ENCODE peak calls at places on chromosomes 3 and 15, in eight cellular contexts. I is PC-9, T is astrocyte of the spinal cord, L is choroid plexus epithelial cell, P is stomach, J is uterus, S is right cardiac atrium, E is prostate gland. H is an unnamed sample.

GRCh38 chr3:184260571-184261269 is 633 bp downstream of the CAMK2N2 start:
- DNase-seq in T (no peak), L (no peak), J (no peak), I (peak; percentile 9), P (no peak), E (no peak), S (no peak), H (peak; percentile 23)

GRCh38 chr15:71448688-71449114 is 333.4 kb downstream of the THSD4 start:
- DNase-seq in L (peak; percentile 84), I (peak; percentile 47), E (peak; percentile 79), J (peak; percentile 48), T (peak; percentile 74), S (no peak), P (peak; percentile 60), H (peak; percentile 45)

GRCh38 chr15:57784081-57784488 is 77.6 kb downstream of the POLR2M start:
- DNase-seq in I (no peak), E (no peak), S (peak; percentile 59), J (no peak), T (peak; percentile 34), P (no peak), L (peak; percentile 3), H (no peak)

GRCh38 chr3:8201011-8201410 is 300.6 kb upstream of the LMCD1 start:
- DNase-seq in L (no peak), I (no peak), J (no peak), T (no peak), E (no peak), P (no peak), S (no peak), H (no peak)

GRCh38 chr3:100114413-100115030 is at the start of gene FILIP1L:
- DNase-seq in T (no peak), P (no peak), E (no peak), L (no peak), J (no peak), I (peak; percentile 72), S (peak; percentile 78), H (no peak)

GRCh38 chr15:64099379-64099778 is 3.6 kb downstream of the SNX1 start:
- DNase-seq in E (no peak), J (no peak), L (no peak), P (no peak), I (no peak), T (no peak), S (no peak), H (no peak)

GRCh38 chr3:69542265-69543079 is 156.6 kb upstream of the FRMD4B start:
- DNase-seq in L (no peak), T (no peak), J (no peak), S (peak; percentile 80), I (no peak), E (no peak), P (no peak), H (no peak)

GRCh38 chr3:14549256-14549931 is 9.3 kb upstream of the GRIP2 start:
- DNase-seq in I (no peak), E (no peak), P (no peak), J (no peak), T (no peak), L (peak; percentile 32), S (peak; percentile 23), H (peak; percentile 42)

GRCh38 chr3:56839784-56840724 is 38.3 kb upstream of the ARHGEF3 start:
- DNase-seq in E (no peak), T (peak; percentile 33), P (no peak), J (no peak), L (peak; percentile 27), I (peak; percentile 42), S (no peak), H (no peak)

DNA sequence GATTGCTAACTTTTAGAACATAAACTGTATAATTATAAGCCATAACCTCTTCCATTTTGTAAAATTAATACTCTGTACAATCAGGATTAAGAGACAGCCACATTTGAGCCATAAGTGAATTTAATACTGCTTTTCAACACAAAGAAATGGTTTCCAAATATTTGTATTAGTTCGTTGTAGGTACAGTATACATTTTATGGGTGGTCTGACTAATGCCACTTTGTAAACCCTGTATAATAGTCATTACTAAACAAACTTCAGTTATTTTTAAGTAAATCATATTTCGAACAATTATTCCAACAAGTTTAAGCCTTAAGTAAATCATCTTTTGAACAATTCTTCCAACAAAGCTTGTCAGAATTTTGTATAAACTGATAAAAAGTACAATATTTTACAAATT is 11.0 kb downstream of the ALCAM start:
- DNase-seq in P (no peak), E (no peak), I (no peak), L (no peak), T (no peak), J (no peak), S (no peak), H (no peak)
- H3K4me3 ChIP-seq in P (no peak overlapping the region), E (no peak overlapping the region), I (no peak overlapping the region), L (no peak overlapping the region), T (no peak overlapping the region), J (no peak overlapping the region), S (no peak overlapping the region), H (no peak overlapping the region)

GRCh38 chr3:10286596-10287295 is 6.0 kb downstream of the GHRL start:
- DNase-seq in S (no peak), P (no peak), I (no peak), E (peak; percentile 42), J (no peak), T (peak; percentile 83), L (peak; percentile 72), H (no peak)

GRCh38 chr3:10287936-10288574 is 4.7 kb downstream of the GHRL start:
- DNase-seq in E (no peak), T (no peak), J (no peak), L (no peak), P (no peak), S (no peak), I (no peak), H (no peak)

GRCh38 chr3:10284496-10284895 is 8.3 kb downstream of the GHRL start:
- DNase-seq in E (no peak), J (no peak), L (no peak), T (no peak), I (no peak), S (no peak), P (no peak), H (no peak)

GRCh38 chr3:10285307-10285706 is 7.4 kb downstream of the GHRL start:
- DNase-seq in L (no peak), J (no peak), P (no peak), E (no peak), I (no peak), T (no peak), S (no peak), H (no peak)

DNA sequence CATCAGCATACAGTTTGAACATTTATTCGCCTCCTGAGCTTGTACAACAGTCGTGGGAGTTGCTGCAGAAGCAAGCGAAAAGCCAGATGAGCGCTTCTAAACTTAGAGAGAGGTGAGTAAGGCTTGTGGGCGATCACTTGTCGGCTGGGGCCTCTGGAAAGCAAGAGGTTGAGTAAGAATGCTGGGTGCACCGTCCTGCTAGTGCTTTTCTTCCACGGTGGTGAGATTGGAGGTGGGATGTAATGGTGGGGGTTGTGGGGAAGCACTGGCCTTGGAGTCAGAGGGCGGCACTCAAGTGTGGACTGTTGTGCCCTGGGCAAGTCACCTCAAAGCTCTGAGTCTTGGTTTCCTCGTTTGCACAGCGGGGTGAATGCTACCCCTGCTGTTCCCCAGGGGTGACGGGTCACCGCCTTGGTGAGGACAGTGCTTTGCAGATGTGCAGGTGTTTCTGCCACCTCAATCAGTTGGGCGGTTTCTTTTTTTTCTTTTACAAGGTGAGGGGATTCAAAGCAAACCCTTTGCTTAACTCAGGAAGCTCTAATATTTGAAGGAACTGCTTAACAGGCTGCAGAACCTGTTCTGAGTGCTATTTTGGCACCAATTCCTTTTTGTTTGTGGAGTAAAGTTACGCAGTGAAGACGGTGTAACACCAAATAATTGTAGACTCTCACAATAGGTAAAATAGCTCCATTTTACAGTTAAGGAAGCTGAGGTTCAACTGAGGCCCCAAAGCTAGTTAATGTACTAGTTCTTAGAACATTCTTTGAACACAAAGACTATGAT is 6.8 kb downstream of the GHRL start:
- DNase-seq in L (no peak), J (no peak), S (no peak), I (no peak), T (no peak), E (no peak), P (no peak), H (peak; percentile 70)
- H3K4me3 ChIP-seq in L (no peak overlapping the region), J (no peak overlapping the region), S (no peak overlapping the region), I (no peak overlapping the region), T (no peak overlapping the region), E (no peak overlapping the region), P (no peak overlapping the region), H (no peak overlapping the region)

GRCh38 chr15:78157203-78157602 is 8.0 kb downstream of the IDH3A start:
- DNase-seq in L (no peak), J (no peak), S (no peak), E (no peak), T (no peak), P (no peak), I (no peak), H (no peak)
- H3K4me3 ChIP-seq in L (no peak overlapping the region), J (no peak overlapping the region), S (no peak overlapping the region), E (no peak overlapping the region), T (no peak overlapping the region), P (no peak overlapping the region), I (no peak overlapping the region), H (no peak overlapping the region)

DNA sequence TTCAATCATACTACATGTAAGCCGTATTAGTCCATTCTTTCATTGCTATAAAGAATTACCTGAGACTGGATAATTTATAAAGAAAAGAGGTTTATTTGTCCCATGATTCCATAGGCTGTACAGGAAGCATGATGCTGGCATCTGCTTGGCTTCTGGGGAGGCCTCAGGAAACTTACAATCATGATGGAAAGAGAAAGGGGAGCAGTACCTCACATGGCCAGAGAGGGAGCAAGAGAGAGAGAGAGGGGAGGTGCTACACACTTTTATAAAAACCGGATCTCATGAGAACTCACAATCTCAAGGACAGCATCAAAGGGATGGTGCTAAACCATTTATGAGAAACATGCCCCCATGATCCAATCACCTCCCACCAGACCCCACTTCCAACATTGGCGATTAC is 14.3 kb upstream of the CLASP2 start:
- DNase-seq in L (no peak), E (no peak), T (no peak), I (no peak), P (no peak), J (no peak), S (no peak), H (peak; percentile 25)
- H3K4me3 ChIP-seq in L (no peak overlapping the region), E (no peak overlapping the region), T (no peak overlapping the region), I (no peak overlapping the region), P (no peak overlapping the region), J (no peak overlapping the region), S (no peak overlapping the region), H (no peak overlapping the region)

DNA sequence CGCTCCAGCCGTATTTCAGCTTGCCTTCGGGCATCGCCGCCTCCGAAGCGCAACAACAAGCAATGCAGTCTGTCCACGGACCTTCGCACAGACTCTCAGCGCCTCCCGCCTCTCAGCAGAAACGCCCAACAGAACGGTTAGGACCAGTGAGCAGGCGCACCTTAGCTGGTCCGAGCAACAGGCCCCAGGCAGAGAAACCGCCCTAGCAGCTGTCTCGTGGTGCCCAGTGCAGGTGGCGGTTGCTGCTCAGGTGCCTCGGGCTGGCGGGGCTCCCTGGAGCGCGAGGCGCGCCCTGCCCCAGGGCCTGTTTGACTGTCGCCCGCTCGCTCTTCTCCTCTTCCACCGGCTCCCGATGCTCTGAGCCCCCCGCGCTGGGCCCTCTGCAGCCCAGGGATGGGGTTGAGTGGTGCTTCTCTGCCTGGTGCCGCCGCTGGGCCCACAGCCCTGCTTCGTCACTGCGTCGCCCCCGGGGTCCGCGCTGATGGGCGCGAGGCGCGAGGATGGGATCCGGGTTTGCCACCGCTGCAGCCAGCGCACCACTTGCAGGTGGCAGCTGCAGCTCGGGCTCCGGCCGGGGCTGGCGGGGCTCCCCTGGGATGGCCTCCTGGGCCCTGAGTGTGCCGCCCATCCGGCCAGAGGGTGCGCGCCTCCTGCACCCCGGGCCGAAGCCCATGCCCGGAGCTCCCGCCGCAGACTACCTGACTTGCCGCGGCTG is 268.4 kb upstream of the FRG2C start:
- DNase-seq in E (no peak), S (no peak), I (no peak), P (no peak), J (no peak), T (no peak), L (no peak), H (no peak)
- H3K4me3 ChIP-seq in E (no peak overlapping the region), S (no peak overlapping the region), I (no peak overlapping the region), P (peak overlapping the region; percentile 35), J (peak overlapping the region; percentile 14), T (no peak overlapping the region), L (no peak overlapping the region), H (no peak overlapping the region)

H was measured in NB4.